ENCODE peak calls at places on chromosomes 1 and 21, in eight cellular contexts. H is astrocyte, E is SK-N-MC, T is ascending aorta, Z is hepatocyte, M is left lung, J is IMR-90, F is spleen. L is an unnamed sample.
A peak's percentile ranks its signal among the peaks of the same experiment; 100 is the strongest.

GRCh38 chr1:64246294-64246917 is 43.0 kb downstream of the UBE2U start:
- DNase-seq in H (peak; percentile 15), E (peak; percentile 80), T (no peak), Z (peak; percentile 64), M (no peak), J (peak; percentile 59), F (no peak), L (no peak)

GRCh38 chr1:113868387-113869083 is 3.0 kb downstream of the PTPN22 start:
- DNase-seq in H (peak; percentile 67), E (no peak), T (no peak), Z (no peak), M (no peak), J (peak; percentile 59), F (no peak), L (no peak)

GRCh38 chr1:37035828-37036666 is 1.7 kb upstream of the GRIK3 start:
- DNase-seq in H (no peak), E (no peak), T (no peak), Z (no peak), M (no peak), J (no peak), F (peak; percentile 81), L (no peak)

GRCh38 chr1:146032613-146033219 is 11.2 kb upstream of the HJV start:
- DNase-seq in H (peak; percentile 10), E (no peak), T (no peak), Z (peak; percentile 58), M (no peak), J (peak; percentile 47), F (no peak), L (peak; percentile 43)

GRCh38 chr21:42343556-42343955 is 7.2 kb downstream of the TFF2 start:
- DNase-seq in H (no peak), E (no peak), T (no peak), Z (no peak), M (no peak), J (no peak), F (peak; percentile 30), L (no peak)

GRCh38 chr1:21337931-21338567 is 47.8 kb upstream of the ECE1 start:
- DNase-seq in H (peak; percentile 72), E (no peak), T (peak; percentile 81), Z (peak; percentile 53), M (peak; percentile 78), J (peak; percentile 93), F (peak; percentile 91), L (no peak)

GRCh38 chr1:192951961-192952460 is 107.1 kb downstream of the UCHL5 start:
- DNase-seq in H (peak; percentile 98), E (peak; percentile 18), T (no peak), Z (peak; percentile 28), M (no peak), J (peak; percentile 97), F (no peak), L (peak; percentile 87)

GRCh38 chr1:98315309-98315708 is 346.2 kb upstream of the SNX7 start:
- DNase-seq in H (peak; percentile 84), E (no peak), T (no peak), Z (no peak), M (no peak), J (peak; percentile 81), F (no peak), L (peak; percentile 61)

GRCh38 chr1:93845554-93846150 is 33.4 kb downstream of the DNTTIP2 start:
- DNase-seq in H (peak; percentile 98), E (peak; percentile 32), T (no peak), Z (peak; percentile 73), M (no peak), J (peak; percentile 94), F (no peak), L (peak; percentile 92)

GRCh38 chr1:36365310-36365895 is 20.3 kb downstream of the STK40 start:
- DNase-seq in H (peak; percentile 29), E (no peak), T (no peak), Z (no peak), M (peak; percentile 64), J (peak; percentile 67), F (no peak), L (no peak)

GRCh38 chr1:84611796-84612195 is 37.6 kb upstream of the CTBS start:
- DNase-seq in H (peak; percentile 56), E (no peak), T (no peak), Z (no peak), M (no peak), J (peak; percentile 78), F (no peak), L (peak; percentile 38)

GRCh38 chr1:28955930-28956552 is 41.7 kb downstream of the EPB41 start:
- DNase-seq in H (peak; percentile 34), E (no peak), T (no peak), Z (no peak), M (no peak), J (peak; percentile 47), F (no peak), L (no peak)

GRCh38 chr1:157878059-157878458 is 36.5 kb upstream of the CD5L start:
- DNase-seq in H (peak; percentile 16), E (no peak), T (no peak), Z (peak; percentile 51), M (no peak), J (peak; percentile 35), F (no peak), L (peak; percentile 18)

GRCh38 chr1:225825606-225826005 is 15.7 kb downstream of the EPHX1 start:
- DNase-seq in H (no peak), E (no peak), T (no peak), Z (no peak), M (no peak), J (no peak), F (no peak), L (no peak)

GRCh38 chr1:24888061-24888970 is 41.8 kb downstream of the RUNX3 start:
- DNase-seq in H (no peak), E (no peak), T (no peak), Z (no peak), M (peak; percentile 11), J (no peak), F (peak; percentile 51), L (no peak)

GRCh38 chr21:28775071-28775470 is 217.6 kb downstream of the LTN1 start:
- DNase-seq in H (no peak), E (no peak), T (no peak), Z (no peak), M (no peak), J (no peak), F (no peak), L (no peak)

GRCh38 chr1:93114403-93114802 is 35.3 kb downstream of the MTF2 start:
- DNase-seq in H (peak; percentile 2), E (no peak), T (no peak), Z (no peak), M (no peak), J (peak; percentile 50), F (no peak), L (no peak)

DNA sequence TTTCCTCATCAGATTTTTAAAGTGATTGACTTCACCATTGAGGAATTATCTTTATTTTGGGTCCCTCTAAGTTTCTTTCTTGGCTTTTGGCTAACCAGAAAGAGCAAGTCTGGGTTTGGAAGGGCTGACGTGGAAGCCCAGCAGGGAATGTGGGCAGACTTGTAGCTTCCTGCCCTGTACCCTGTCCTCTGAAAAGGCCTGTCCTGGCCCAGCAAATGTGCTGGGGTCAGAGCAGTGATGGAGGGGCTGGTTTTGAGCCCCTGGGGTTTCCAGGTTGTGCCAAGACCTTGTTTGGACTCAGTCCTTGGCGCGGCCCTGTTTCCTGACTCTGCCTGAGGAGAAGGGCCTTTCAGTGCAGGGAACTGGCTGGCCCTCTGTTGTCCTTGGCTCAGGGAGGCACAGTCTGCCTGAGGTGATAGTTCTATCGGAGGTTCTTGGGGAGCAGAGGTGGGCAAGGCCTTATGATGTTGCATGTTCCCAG is 72.1 kb downstream of the UCK2 start:
- DNase-seq in H (peak; percentile 62), E (no peak), T (peak; percentile 48), Z (no peak), M (no peak), J (peak; percentile 23), F (no peak), L (peak; percentile 18)
- H3K36me3 ChIP-seq in H (peaks cover 8% of the 10 kb centered on the region), E (peaks cover 81% of the 10 kb centered on the region), T (no peaks in the 10 kb centered on the region), Z (no peaks in the 10 kb centered on the region), M (peaks cover 37% of the 10 kb centered on the region), J (peaks cover 9% of the 10 kb centered on the region), F (peaks cover 12% of the 10 kb centered on the region), L (peaks cover 10% of the 10 kb centered on the region)

GRCh38 chr1:232421143-232421796 is 208.7 kb downstream of the SIPA1L2 start:
- DNase-seq in H (no peak), E (no peak), T (no peak), Z (no peak), M (no peak), J (no peak), F (no peak), L (no peak)
- H3K36me3 ChIP-seq in H (no peaks in the 10 kb centered on the region), E (no peaks in the 10 kb centered on the region), T (no peaks in the 10 kb centered on the region), Z (no peaks in the 10 kb centered on the region), M (peaks cover 70% of the 10 kb centered on the region), J (peaks cover 17% of the 10 kb centered on the region), F (no peaks in the 10 kb centered on the region), L (no peaks in the 10 kb centered on the region)

GRCh38 chr1:4615501-4615900 is 38.9 kb upstream of the AJAP1 start:
- DNase-seq in H (no peak), E (no peak), T (no peak), Z (no peak), M (no peak), J (no peak), F (no peak), L (no peak)

GRCh38 chr1:4614371-4615137 is 39.9 kb upstream of the AJAP1 start:
- DNase-seq in H (no peak), E (no peak), T (no peak), Z (no peak), M (no peak), J (no peak), F (no peak), L (no peak)

GRCh38 chr1:4615138-4615470 is 39.3 kb upstream of the AJAP1 start:
- DNase-seq in H (no peak), E (no peak), T (no peak), Z (no peak), M (no peak), J (no peak), F (no peak), L (no peak)

GRCh38 chr1:4616831-4617465 is 37.5 kb upstream of the AJAP1 start:
- DNase-seq in H (no peak), E (no peak), T (no peak), Z (no peak), M (no peak), J (no peak), F (peak; percentile 59), L (no peak)

GRCh38 chr1:4617506-4617905 is 36.9 kb upstream of the AJAP1 start:
- DNase-seq in H (no peak), E (no peak), T (no peak), Z (no peak), M (no peak), J (no peak), F (peak; percentile 56), L (no peak)
- H3K36me3 ChIP-seq in H (no peaks in the 10 kb centered on the region), E (no peaks in the 10 kb centered on the region), T (no peaks in the 10 kb centered on the region), Z (no peaks in the 10 kb centered on the region), M (no peaks in the 10 kb centered on the region), J (no peaks in the 10 kb centered on the region), F (no peaks in the 10 kb centered on the region), L (no peaks in the 10 kb centered on the region)

DNA sequence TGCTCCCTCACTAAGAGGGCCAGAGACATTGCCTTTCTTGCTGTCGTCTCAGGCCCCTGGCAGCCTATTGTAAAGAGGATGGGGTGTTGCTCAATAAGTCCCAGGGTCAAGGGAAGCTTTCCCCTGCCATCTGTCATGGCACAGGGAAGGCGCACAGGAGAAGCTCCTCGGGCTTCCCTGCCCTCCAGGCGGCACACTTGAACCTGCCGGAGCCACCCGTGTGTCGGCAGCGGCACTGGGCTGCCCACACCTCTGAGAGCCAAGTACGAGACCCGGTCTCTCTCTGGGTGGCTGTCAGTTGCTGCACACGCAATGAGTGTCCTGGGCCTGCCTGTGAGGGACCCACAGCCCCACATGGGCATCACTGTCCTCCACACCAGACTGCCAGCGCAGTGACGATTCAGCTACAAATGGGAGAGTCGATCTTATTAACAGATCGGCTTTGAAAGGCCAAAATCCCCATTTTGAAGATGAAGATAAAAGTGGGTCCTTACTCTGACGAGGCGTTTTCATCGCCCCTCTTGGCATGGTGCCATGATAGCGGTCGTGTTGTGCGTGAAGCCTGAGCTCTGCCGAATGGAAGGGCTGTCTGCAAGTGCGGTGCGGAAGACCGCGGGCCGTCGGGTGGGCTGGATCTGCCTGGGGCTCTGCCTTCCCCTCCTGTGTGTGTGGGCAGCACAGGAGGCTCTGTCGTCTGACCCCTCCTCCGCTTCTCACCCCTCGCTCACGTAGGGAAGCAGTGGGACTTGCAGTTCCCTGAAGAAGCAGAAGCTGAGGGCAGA is 29.2 kb upstream of the PDXK start:
- DNase-seq in H (no peak), E (no peak), T (no peak), Z (no peak), M (no peak), J (no peak), F (peak; percentile 60), L (no peak)
- H3K36me3 ChIP-seq in H (peaks cover 21% of the 10 kb centered on the region), E (peaks cover 83% of the 10 kb centered on the region), T (peaks cover 78% of the 10 kb centered on the region), Z (no peaks in the 10 kb centered on the region), M (peaks cover 100% of the 10 kb centered on the region), J (peaks cover 79% of the 10 kb centered on the region), F (peaks cover 98% of the 10 kb centered on the region), L (peaks cover 85% of the 10 kb centered on the region)